ENCODE peak calls at places on chromosome 22, in ten cellular contexts. N is NCI-H2081; Z is caudate nucleus; O is NAMALWA; X is left cardiac atrium; W is activated CD4-positive, alpha-beta T cell treated with anti-CD3 and anti-CD28 coated beads for 24 hours; Q is 8988T; K is LHCN-M2; J is uterus; B is CD4-positive, CD25-positive, alpha-beta regulatory T cell. P is an unnamed sample.

GRCh38 chr22:48240165-48240934 is 1477.9 kb downstream of the TBC1D22A start:
- DNase-seq in N (no peak), Z (no peak), O (no peak), X (no peak), W (no peak), Q (no peak), K (no peak), J (no peak), B (no peak), P (no peak)

GRCh38 chr22:27022256-27022655 is 364.9 kb downstream of the MIAT start:
- DNase-seq in N (no peak), Z (no peak), O (no peak), X (no peak), W (no peak), Q (no peak), K (no peak), J (no peak), B (no peak), P (no peak)

GRCh38 chr22:17629646-17630045 is 1.1 kb upstream of the ATP6V1E1 start:
- DNase-seq in N (no peak), Z (no peak), O (peak), X (no peak), W (no peak), Q (no peak), K (no peak), J (no peak), B (peak), P (no peak)

GRCh38 chr22:49382451-49382735 is 445.3 kb downstream of the BRD1 start:
- DNase-seq in N (no peak), Z (no peak), O (no peak), X (no peak), W (no peak), Q (no peak), K (no peak), J (no peak), B (no peak), P (no peak)

GRCh38 chr22:50072714-50073538 is 12.3 kb downstream of the MLC1 start:
- DNase-seq in N (no peak), Z (no peak), O (no peak), X (no peak), W (no peak), Q (no peak), K (no peak), J (no peak), B (no peak), P (no peak)

GRCh38 chr22:50600541-50600940 is at the start of gene MAPK8IP2:
- DNase-seq in N (peak), Z (no peak), O (no peak), X (no peak), W (no peak), Q (peak), K (no peak), J (no peak), B (no peak), P (no peak)

GRCh38 chr22:50001388-50002231 is 11.0 kb downstream of the IL17REL start:
- DNase-seq in N (peak), Z (no peak), O (no peak), X (no peak), W (no peak), Q (peak), K (no peak), J (no peak), B (no peak), P (no peak)

GRCh38 chr22:22422629-22423112 is 85.9 kb downstream of the ZNF280B start:
- DNase-seq in N (peak), Z (peak), O (peak), X (peak), W (peak), Q (peak), K (peak), J (no peak), B (peak), P (peak)

GRCh38 chr22:46374663-46375474 is 39.4 kb downstream of the TRMU start:
- DNase-seq in N (no peak), Z (no peak), O (no peak), X (no peak), W (no peak), Q (no peak), K (no peak), J (no peak), B (no peak), P (no peak)

GRCh38 chr22:43014062-43014875 is 680 bp downstream of the PACSIN2 start:
- DNase-seq in N (no peak), Z (peak), O (peak), X (peak), W (peak), Q (no peak), K (peak), J (peak), B (peak), P (no peak)

GRCh38 chr22:31346733-31347250 is 646 bp upstream of the PATZ1 start:
- DNase-seq in N (peak), Z (no peak), O (peak), X (peak), W (no peak), Q (no peak), K (peak), J (peak), B (peak), P (no peak)

GRCh38 chr22:35218079-35218478 is 39.2 kb upstream of the HMGXB4 start:
- DNase-seq in N (no peak), Z (no peak), O (no peak), X (no peak), W (no peak), Q (no peak), K (peak), J (no peak), B (no peak), P (no peak)